ENCODE peak calls at places on chromosomes 1 and 21, in ten cellular contexts. One of them, this sample, is unnamed.

GRCh38 chr1:12206238-12206637 is 23.6 kb upstream of the VPS13D start:
- DNase-seq in occipital lobe: no peak
- DNase-seq in NCI-H1092: no peak
- DNase-seq in stimulated activated CD8-positive, alpha-beta memory T cell treated with anti-CD3 and anti-CD28 coated beads, Interleukin-2, amount 100 ng/mL, for 1 hour: no peak
- DNase-seq in HEK293T: no peak
- DNase-seq in fibroblast of mammary gland: no peak
- DNase-seq in HFF-Myc: no peak
- DNase-seq in AG10803: no peak
- DNase-seq in A673: no peak
- DNase-seq in RWPE1: no peak
- DNase-seq in this sample: no peak

GRCh38 chr1:110337704-110338199 is 1.4 kb upstream of the RBM15 start:
- DNase-seq in occipital lobe: no peak
- DNase-seq in NCI-H1092: no peak
- DNase-seq in stimulated activated CD8-positive, alpha-beta memory T cell treated with anti-CD3 and anti-CD28 coated beads, Interleukin-2, amount 100 ng/mL, for 1 hour: peak
- DNase-seq in HEK293T: no peak
- DNase-seq in fibroblast of mammary gland: no peak
- DNase-seq in HFF-Myc: no peak
- DNase-seq in AG10803: no peak
- DNase-seq in A673: no peak
- DNase-seq in RWPE1: peak
- DNase-seq in this sample: peak

GRCh38 chr1:182211364-182211763 is 149.9 kb upstream of the ZNF648 start:
- DNase-seq in occipital lobe: no peak
- DNase-seq in NCI-H1092: no peak
- DNase-seq in stimulated activated CD8-positive, alpha-beta memory T cell treated with anti-CD3 and anti-CD28 coated beads, Interleukin-2, amount 100 ng/mL, for 1 hour: no peak
- DNase-seq in HEK293T: no peak
- DNase-seq in fibroblast of mammary gland: no peak
- DNase-seq in HFF-Myc: no peak
- DNase-seq in AG10803: no peak
- DNase-seq in A673: no peak
- DNase-seq in RWPE1: no peak
- DNase-seq in this sample: no peak

GRCh38 chr21:38984568-38984967 is 178.8 kb downstream of the ETS2 start:
- DNase-seq in occipital lobe: no peak
- DNase-seq in NCI-H1092: no peak
- DNase-seq in stimulated activated CD8-positive, alpha-beta memory T cell treated with anti-CD3 and anti-CD28 coated beads, Interleukin-2, amount 100 ng/mL, for 1 hour: no peak
- DNase-seq in HEK293T: no peak
- DNase-seq in fibroblast of mammary gland: peak
- DNase-seq in HFF-Myc: no peak
- DNase-seq in AG10803: peak
- DNase-seq in A673: no peak
- DNase-seq in RWPE1: no peak
- DNase-seq in this sample: no peak

GRCh38 chr1:61504840-61505239 is 220.1 kb downstream of the TM2D1 start:
- DNase-seq in occipital lobe: no peak
- DNase-seq in NCI-H1092: no peak
- DNase-seq in stimulated activated CD8-positive, alpha-beta memory T cell treated with anti-CD3 and anti-CD28 coated beads, Interleukin-2, amount 100 ng/mL, for 1 hour: no peak
- DNase-seq in HEK293T: peak
- DNase-seq in fibroblast of mammary gland: peak
- DNase-seq in HFF-Myc: no peak
- DNase-seq in AG10803: no peak
- DNase-seq in A673: peak
- DNase-seq in RWPE1: peak
- DNase-seq in this sample: no peak

GRCh38 chr1:78081980-78082860 is 36.5 kb downstream of the GIPC2 start:
- DNase-seq in occipital lobe: no peak
- DNase-seq in NCI-H1092: no peak
- DNase-seq in stimulated activated CD8-positive, alpha-beta memory T cell treated with anti-CD3 and anti-CD28 coated beads, Interleukin-2, amount 100 ng/mL, for 1 hour: no peak
- DNase-seq in HEK293T: no peak
- DNase-seq in fibroblast of mammary gland: peak
- DNase-seq in HFF-Myc: no peak
- DNase-seq in AG10803: no peak
- DNase-seq in A673: no peak
- DNase-seq in RWPE1: no peak
- DNase-seq in this sample: no peak

GRCh38 chr1:55284856-55285255 is 69.7 kb upstream of the USP24 start:
- DNase-seq in occipital lobe: peak
- DNase-seq in NCI-H1092: no peak
- DNase-seq in stimulated activated CD8-positive, alpha-beta memory T cell treated with anti-CD3 and anti-CD28 coated beads, Interleukin-2, amount 100 ng/mL, for 1 hour: no peak
- DNase-seq in HEK293T: peak
- DNase-seq in fibroblast of mammary gland: peak
- DNase-seq in HFF-Myc: peak
- DNase-seq in AG10803: peak
- DNase-seq in A673: peak
- DNase-seq in RWPE1: peak
- DNase-seq in this sample: peak

GRCh38 chr1:35564037-35564883 is 6.7 kb downstream of the NCDN start:
- DNase-seq in occipital lobe: peak
- DNase-seq in NCI-H1092: peak
- DNase-seq in stimulated activated CD8-positive, alpha-beta memory T cell treated with anti-CD3 and anti-CD28 coated beads, Interleukin-2, amount 100 ng/mL, for 1 hour: peak
- DNase-seq in HEK293T: peak
- DNase-seq in fibroblast of mammary gland: peak
- DNase-seq in HFF-Myc: peak
- DNase-seq in AG10803: peak
- DNase-seq in A673: peak
- DNase-seq in RWPE1: peak
- DNase-seq in this sample: peak

GRCh38 chr1:196660272-196660671 is 8.4 kb downstream of the CFH start:
- DNase-seq in occipital lobe: no peak
- DNase-seq in NCI-H1092: no peak
- DNase-seq in stimulated activated CD8-positive, alpha-beta memory T cell treated with anti-CD3 and anti-CD28 coated beads, Interleukin-2, amount 100 ng/mL, for 1 hour: no peak
- DNase-seq in HEK293T: no peak
- DNase-seq in fibroblast of mammary gland: no peak
- DNase-seq in HFF-Myc: no peak
- DNase-seq in AG10803: no peak
- DNase-seq in A673: no peak
- DNase-seq in RWPE1: no peak
- DNase-seq in this sample: no peak

This sample was measured in left colon.